ENCODE peak calls at places on chromosomes 4 and X, in five cellular contexts. I, T, V, Z and D are unnamed samples.
A peak's percentile ranks its signal among the peaks of the same experiment; 100 is the strongest.

GRCh38 chr4:15250021-15250441 is 177.8 kb upstream of the C1QTNF7 start:
- DNase-seq in I (peak; percentile 39), T (no peak), V (no peak), Z (no peak), D (no peak)

GRCh38 chr4:171049380-171049779 is 763.8 kb upstream of the GALNTL6 start:
- DNase-seq in I (no peak), T (no peak), V (no peak), Z (no peak), D (no peak)

GRCh38 chr4:38983756-38984647 is 48.2 kb downstream of the TMEM156 start:
- DNase-seq in I (peak; percentile 70), T (no peak), V (no peak), Z (no peak), D (no peak)

GRCh38 chr4:182929296-182929695 is 12.1 kb upstream of the DCTD start:
- DNase-seq in I (peak; percentile 96), T (no peak), V (no peak), Z (no peak), D (no peak)

GRCh38 chr4:47471064-47471463 is 7.6 kb upstream of the COMMD8 start:
- DNase-seq in I (no peak), T (no peak), V (no peak), Z (no peak), D (no peak)

GRCh38 chrX:129781134-129782014 is 1.6 kb downstream of the SASH3 start:
- DNase-seq in I (no peak), T (no peak), V (no peak), Z (no peak), D (peak; percentile 93)

GRCh38 chr4:124980276-124980752 is 267.8 kb upstream of the ANKRD50 start:
- DNase-seq in I (peak; percentile 87), T (no peak), V (no peak), Z (no peak), D (no peak)

GRCh38 chrX:7084841-7085240 is 62.7 kb upstream of the STS start:
- DNase-seq in I (no peak), T (no peak), V (no peak), Z (no peak), D (no peak)

DNA sequence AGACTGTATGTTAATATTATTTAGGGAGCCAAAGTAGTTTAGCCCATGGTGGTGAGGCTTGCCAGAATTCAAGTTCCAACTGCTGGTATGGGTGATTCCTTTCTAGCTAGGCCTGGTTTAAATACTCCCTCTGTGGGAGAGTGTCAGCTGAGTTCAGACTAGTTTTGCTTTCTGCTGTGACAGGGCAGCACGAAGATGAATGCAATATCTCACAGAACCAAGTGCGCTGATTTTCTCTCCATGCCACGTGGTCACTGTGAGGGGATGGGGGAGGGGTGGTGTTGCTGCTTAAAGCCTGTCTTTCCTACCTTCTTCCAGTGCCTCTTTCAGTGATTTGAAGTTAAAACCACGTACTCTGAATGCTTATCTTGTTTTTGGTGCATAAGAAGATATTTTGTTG is 445.7 kb upstream of the CXorf51B start:
- DNase-seq in I (no peak), T (no peak), V (no peak), Z (no peak), D (no peak)
- H3K9me3 ChIP-seq in I (no peaks in the 10 kb centered on the region), T (no peaks in the 10 kb centered on the region), V (no peaks in the 10 kb centered on the region), Z (no peaks in the 10 kb centered on the region), D (no peaks in the 10 kb centered on the region)

DNA sequence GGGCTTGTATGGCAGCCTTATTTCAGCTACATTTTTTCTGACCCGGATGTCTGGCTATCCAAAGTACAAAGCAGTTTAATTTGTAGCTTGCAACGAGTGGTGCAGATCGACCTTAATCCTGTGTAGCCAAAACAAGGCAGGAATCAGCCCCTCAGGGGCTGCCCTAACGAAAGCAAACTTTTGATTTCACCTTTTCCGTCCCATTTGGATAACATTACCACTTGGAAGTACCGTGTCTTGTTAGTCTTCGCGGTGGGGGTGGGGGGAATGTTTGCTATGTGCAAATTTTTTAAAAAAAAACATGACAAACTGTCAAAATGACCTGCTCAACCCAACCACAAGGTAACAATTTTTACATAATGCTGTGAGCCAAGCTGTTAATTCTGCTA is 766 bp upstream of the DNAJB14 start:
- DNase-seq in I (peak; percentile 38), T (no peak), V (no peak), Z (no peak), D (no peak)
- H3K4me1 ChIP-seq in I (peaks cover 38% of the 10 kb centered on the region), T (no peaks in the 10 kb centered on the region), V (no peaks in the 10 kb centered on the region), Z (peaks cover 32% of the 10 kb centered on the region), D (peaks cover 72% of the 10 kb centered on the region)

DNA sequence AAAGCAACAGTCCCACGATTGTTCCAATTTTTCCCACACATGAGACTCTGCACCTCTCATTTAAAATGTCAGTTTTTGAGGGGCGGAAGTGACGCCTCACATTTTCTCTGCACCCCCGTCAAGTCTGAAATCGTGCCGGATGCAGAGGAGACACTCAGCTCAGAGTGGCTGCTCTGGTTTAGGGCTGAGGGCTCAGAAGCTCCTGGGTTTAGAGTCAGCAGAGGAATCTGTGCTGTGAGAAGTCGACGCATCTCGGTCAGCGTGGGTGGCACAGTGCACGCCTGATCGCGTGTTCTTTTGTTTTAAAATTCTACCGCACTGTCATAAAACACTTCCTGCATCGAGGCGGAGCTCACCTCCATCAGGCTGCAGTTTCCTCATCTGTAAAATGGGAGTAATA is 116.7 kb upstream of the ADRA2C start:
- DNase-seq in I (no peak), T (no peak), V (no peak), Z (no peak), D (no peak)
- H3K27me3 ChIP-seq in I (peaks cover 31% of the 10 kb centered on the region), T (no peaks in the 10 kb centered on the region), V (no peaks in the 10 kb centered on the region), Z (no peaks in the 10 kb centered on the region), D (no peaks in the 10 kb centered on the region)

GRCh38 chr4:64727960-64728359 is 318.7 kb upstream of the TECRL start:
- DNase-seq in I (no peak), T (no peak), V (no peak), Z (no peak), D (no peak)
- H3K9me3 ChIP-seq in I (no peaks in the 10 kb centered on the region), T (no peaks in the 10 kb centered on the region), V (no peaks in the 10 kb centered on the region), Z (no peaks in the 10 kb centered on the region), D (peaks cover 4% of the 10 kb centered on the region)

GRCh38 chr4:777520-778262 is 48.2 kb downstream of the CPLX1 start:
- DNase-seq in I (no peak), T (no peak), V (no peak), Z (no peak), D (no peak)

GRCh38 chr4:779555-779954 is 46.4 kb downstream of the CPLX1 start:
- DNase-seq in I (no peak), T (no peak), V (no peak), Z (no peak), D (no peak)

GRCh38 chr4:773214-773613 is 52.7 kb downstream of the CPLX1 start:
- DNase-seq in I (no peak), T (no peak), V (no peak), Z (no peak), D (no peak)

GRCh38 chr4:780730-781492 is 45.0 kb downstream of the CPLX1 start:
- DNase-seq in I (peak; percentile 38), T (no peak), V (peak; percentile 29), Z (no peak), D (no peak)

DNA sequence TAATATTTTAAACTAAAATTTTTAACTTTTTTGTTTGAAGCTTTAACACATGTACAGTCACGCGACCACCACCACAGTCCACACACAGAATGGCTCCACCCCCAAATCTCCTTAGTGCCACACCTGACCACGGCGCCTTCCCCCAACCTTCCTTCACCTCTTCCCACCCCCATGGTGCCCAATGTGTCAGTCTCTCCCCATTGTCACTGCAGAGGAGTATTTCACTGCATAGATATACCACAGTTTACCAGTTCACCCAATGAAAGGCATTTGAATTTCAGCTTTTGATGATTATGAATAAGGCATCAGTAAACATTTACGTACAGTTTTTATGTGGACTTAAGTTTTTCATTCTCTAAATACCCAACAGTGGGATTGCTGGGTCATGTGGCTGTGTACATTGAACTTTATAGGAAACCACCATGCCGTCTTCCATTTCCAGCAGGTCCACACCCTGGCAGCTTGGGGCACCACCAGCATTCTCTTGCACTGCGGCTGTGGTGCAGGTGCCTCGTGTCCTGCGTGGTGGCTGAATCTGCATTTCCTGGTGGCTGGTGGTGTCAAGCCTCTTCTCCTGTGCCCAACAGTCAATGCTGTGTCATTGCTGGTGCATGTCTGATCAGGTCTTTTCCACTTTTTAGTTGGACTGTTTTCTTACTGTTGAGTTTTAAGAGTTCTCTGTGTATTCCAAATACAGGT is 49.0 kb downstream of the CPLX1 start:
- DNase-seq in I (no peak), T (no peak), V (no peak), Z (no peak), D (no peak)
- H3K4me1 ChIP-seq in I (peaks cover 12% of the 10 kb centered on the region), T (no peaks in the 10 kb centered on the region), V (no peaks in the 10 kb centered on the region), Z (peaks cover 52% of the 10 kb centered on the region), D (peaks cover 74% of the 10 kb centered on the region)

GRCh38 chr4:167234388-167234881 is at the start of gene SPOCK3:
- DNase-seq in I (peak; percentile 40), T (no peak), V (peak; percentile 83), Z (peak; percentile 42), D (no peak)
- H3K27me3 ChIP-seq in I (peaks cover 31% of the 10 kb centered on the region), T (no peaks in the 10 kb centered on the region), V (no peaks in the 10 kb centered on the region), Z (peaks cover 11% of the 10 kb centered on the region), D (no peaks in the 10 kb centered on the region)

DNA sequence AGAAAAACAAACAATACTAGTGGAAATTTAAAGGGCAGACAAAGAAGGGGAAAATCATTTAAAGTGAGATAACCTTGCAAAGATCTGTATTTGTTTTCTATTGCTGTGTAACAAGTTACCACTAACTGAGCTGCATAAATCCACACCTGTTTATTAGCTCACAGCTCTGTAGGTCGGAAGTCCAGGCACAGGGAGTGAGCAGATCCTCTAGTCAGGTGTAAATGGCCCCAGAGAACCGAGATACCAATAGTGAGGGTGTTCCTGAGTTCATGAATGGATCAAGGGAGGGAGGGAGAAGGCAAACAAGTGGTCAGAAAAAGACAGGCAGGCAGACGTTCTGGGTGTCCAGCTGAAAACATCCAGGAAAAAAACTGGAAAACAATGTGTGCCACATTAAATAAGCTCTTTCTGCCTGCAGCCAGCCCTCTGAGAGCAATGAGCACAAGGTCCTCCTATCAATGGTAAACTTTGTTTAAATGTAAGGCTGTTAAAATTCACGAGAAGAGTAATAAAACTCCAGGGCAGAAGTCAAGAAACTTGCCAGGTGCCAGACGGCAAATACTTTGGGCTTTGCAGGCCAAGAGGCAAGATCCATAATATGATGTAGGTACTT is 25.0 kb downstream of the ADGRA3 start:
- DNase-seq in I (no peak), T (no peak), V (no peak), Z (no peak), D (no peak)
- H3K9me3 ChIP-seq in I (no peaks in the 10 kb centered on the region), T (no peaks in the 10 kb centered on the region), V (no peaks in the 10 kb centered on the region), Z (no peaks in the 10 kb centered on the region), D (no peaks in the 10 kb centered on the region)